ENCODE peak calls at places on chromosome 3, in five cellular contexts. X, J, N, G and D are unnamed samples.

GRCh38 chr3:34260266-34260990 is 462.0 kb downstream of the PDCD6IP start:
- DNase-seq in J (peak), N (no peak), X (no peak), G (peak), D (peak)

GRCh38 chr3:122993573-122993972 is 34.0 kb downstream of the SEMA5B start:
- DNase-seq in N (no peak), X (no peak), G (no peak), J (no peak), D (no peak)

GRCh38 chr3:128794788-128795649 is 69.0 kb downstream of the RAB7A start:
- DNase-seq in X (no peak), N (peak), G (peak), J (peak), D (peak)

GRCh38 chr3:11565072-11565471 is 78.6 kb downstream of the VGLL4 start:
- DNase-seq in G (no peak), X (peak), J (no peak), N (no peak), D (no peak)

GRCh38 chr3:84965141-84965540 is 6.4 kb downstream of the CADM2 start:
- DNase-seq in J (no peak), X (no peak), N (no peak), G (peak), D (peak)

GRCh38 chr3:123027292-123028232 is at the start of gene SEMA5B:
- DNase-seq in X (peak), J (no peak), N (no peak), G (peak), D (no peak)

GRCh38 chr3:187955076-187955952 is 198.6 kb upstream of the LPP start:
- DNase-seq in N (no peak), J (peak), G (no peak), X (peak), D (peak)

GRCh38 chr3:105866656-105867653 is 1.9 kb downstream of the CBLB start:
- DNase-seq in G (no peak), N (no peak), X (no peak), J (peak), D (peak)

GRCh38 chr3:48845170-48845569 is 2.5 kb downstream of the PRKAR2A start:
- DNase-seq in X (no peak), J (no peak), G (no peak), N (no peak), D (peak)

GRCh38 chr3:56205406-56205805 is 262.9 kb downstream of the ERC2 start:
- DNase-seq in G (no peak), N (no peak), J (no peak), X (no peak), D (no peak)

GRCh38 chr3:8869613-8870012 is 93.7 kb downstream of the RAD18 start:
- DNase-seq in X (no peak), G (peak), J (peak), N (no peak), D (peak)

GRCh38 chr3:79369306-79369705 is 398.5 kb downstream of the ROBO1 start:
- DNase-seq in G (no peak), J (peak), N (peak), X (no peak), D (peak)

GRCh38 chr3:71879089-71879488 is 94.1 kb upstream of the PROK2 start:
- DNase-seq in J (no peak), G (no peak), X (no peak), N (no peak), D (no peak)

GRCh38 chr3:190064112-190064511 is 56.6 kb downstream of the P3H2 start:
- DNase-seq in X (no peak), J (peak), G (no peak), N (no peak), D (peak)

GRCh38 chr3:127035672-127036071 is 52.8 kb downstream of the PLXNA1 start:
- DNase-seq in X (peak), N (no peak), G (no peak), J (peak), D (peak)

GRCh38 chr3:54954516-54954915 is 26.7 kb upstream of the LRTM1 start:
- DNase-seq in J (no peak), N (no peak), G (no peak), X (no peak), D (peak)

GRCh38 chr3:184503647-184504046 is 57.9 kb upstream of the EPHB3 start:
- DNase-seq in G (no peak), N (no peak), J (no peak), X (no peak), D (no peak)

GRCh38 chr3:129015388-129016105 is 14.4 kb downstream of the EFCC1 start:
- DNase-seq in J (no peak), N (no peak), X (peak), G (no peak), D (no peak)

GRCh38 chr3:71694358-71694999 is 30.7 kb downstream of the EIF4E3 start:
- DNase-seq in N (no peak), J (peak), X (no peak), G (no peak), D (peak)

GRCh38 chr3:36677331-36678007 is 86.9 kb downstream of the DCLK3 start:
- DNase-seq in J (peak), N (no peak), G (no peak), X (no peak), D (peak)

GRCh38 chr3:110133971-110134370 is 796.6 kb upstream of the DPPA4 start:
- DNase-seq in X (no peak), G (no peak), J (no peak), N (no peak), D (no peak)

GRCh38 chr3:183455064-183455463 is 26.6 kb upstream of the MCF2L2 start:
- DNase-seq in G (no peak), X (no peak), N (no peak), J (peak), D (peak)

DNA sequence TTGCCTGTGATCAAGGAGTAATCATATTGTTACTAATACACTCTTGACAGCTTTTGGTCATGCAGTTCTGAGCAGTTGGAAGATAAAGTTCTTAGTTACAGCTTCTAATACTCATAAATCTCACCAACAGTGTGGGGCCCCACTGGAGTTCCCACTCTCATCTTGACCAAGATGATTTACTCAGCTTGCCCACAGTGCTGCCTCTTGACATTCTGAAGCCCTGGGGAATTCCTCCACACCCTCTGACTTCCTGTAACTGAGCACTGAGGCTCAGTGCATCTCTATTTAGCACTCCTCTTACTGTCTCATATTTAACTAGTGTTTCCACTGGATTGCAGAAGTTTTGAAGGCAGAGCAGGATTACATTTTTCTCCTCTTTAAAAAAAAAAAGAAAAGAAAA is 1.9 kb upstream of the ARL6IP5 start:
- DNase-seq in G (no peak), J (peak), N (no peak), X (no peak), D (peak)
- H3K27ac ChIP-seq in G (no peak), J (peak), N (no peak), X (no peak), D (no peak)

DNA sequence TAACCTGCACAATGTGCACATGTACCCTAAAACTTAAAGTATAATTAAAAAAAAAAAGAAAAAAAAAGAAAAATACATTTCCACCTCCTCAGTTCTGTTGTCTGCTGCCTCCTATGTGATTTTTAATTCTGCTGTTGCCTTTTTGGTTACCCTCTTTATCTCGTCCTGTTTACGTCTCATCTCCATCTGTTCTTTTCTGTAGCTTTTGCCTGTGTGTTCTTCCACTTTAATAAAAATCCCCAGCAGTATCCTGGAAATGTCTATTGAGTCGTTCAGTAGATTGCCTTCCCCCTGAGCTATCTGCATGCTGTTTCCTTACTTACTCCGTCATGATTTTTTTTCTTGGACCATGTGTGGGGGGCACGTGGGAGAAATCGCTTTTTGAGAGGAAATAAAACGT is 302.5 kb downstream of the FEZF2 start:
- DNase-seq in N (no peak), G (no peak), J (no peak), X (no peak), D (no peak)
- H3K9ac ChIP-seq in N (no peak), G (no peak), J (no peak), X (no peak), D (no peak)

GRCh38 chr3:16114381-16114916 is 60.0 kb upstream of the GALNT15 start:
- DNase-seq in X (no peak), N (no peak), G (no peak), J (no peak), D (no peak)

GRCh38 chr3:16113704-16114103 is 60.8 kb upstream of the GALNT15 start:
- DNase-seq in N (no peak), G (no peak), J (peak), X (no peak), D (peak)

GRCh38 chr3:16114930-16115329 is 59.5 kb upstream of the GALNT15 start:
- DNase-seq in J (no peak), X (no peak), G (no peak), N (no peak), D (no peak)

GRCh38 chr3:16109929-16110328 is 64.6 kb upstream of the GALNT15 start:
- DNase-seq in J (no peak), X (no peak), N (no peak), G (no peak), D (no peak)

DNA sequence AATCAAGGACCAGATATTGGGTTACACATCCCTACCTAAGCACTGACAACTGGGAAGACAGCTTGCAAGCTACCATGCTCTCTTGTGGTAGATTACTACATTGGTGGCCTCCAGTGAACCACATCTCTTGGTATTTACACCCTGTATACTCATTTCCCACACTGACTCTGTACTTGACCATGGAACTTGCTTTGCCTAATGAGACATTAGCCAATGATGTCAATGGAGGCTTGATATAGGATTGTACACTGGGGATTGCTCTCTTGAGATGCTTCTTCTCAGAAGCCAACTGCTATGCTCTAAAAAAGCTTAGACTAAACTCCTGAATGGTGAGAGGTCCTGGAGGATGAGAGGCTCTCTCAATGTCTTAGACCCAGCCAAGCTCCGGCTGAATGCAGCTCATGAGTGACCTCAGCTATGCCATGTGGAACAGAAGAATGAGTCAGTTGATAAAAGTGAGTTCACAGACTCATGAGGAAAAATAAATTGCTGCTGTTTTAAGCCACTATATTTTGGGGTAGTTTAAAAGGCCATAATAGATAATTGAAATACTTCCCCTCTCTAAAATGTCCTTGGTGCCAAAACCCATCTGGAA is 61.5 kb upstream of the GALNT15 start:
- DNase-seq in X (no peak), J (peak), G (no peak), N (no peak), D (peak)
- H3K27ac ChIP-seq in X (no peak), J (peak), G (no peak), N (no peak), D (peak)

GRCh38 chr3:73772076-73772475 is 147.3 kb upstream of the PDZRN3 start:
- DNase-seq in G (no peak), X (no peak), N (no peak), J (no peak), D (no peak)
- H3K9ac ChIP-seq in G (no peak), X (no peak), N (no peak), J (no peak), D (no peak)

GRCh38 chr3:133476971-133477375 is 77.1 kb downstream of the BFSP2 start:
- DNase-seq in X (no peak), G (no peak), J (no peak), N (no peak), D (no peak)

GRCh38 chr3:133472889-133473288 is 73.0 kb downstream of the BFSP2 start:
- DNase-seq in G (no peak), X (no peak), J (no peak), N (no peak), D (no peak)

GRCh38 chr3:133477497-133477896 is 77.6 kb downstream of the BFSP2 start:
- DNase-seq in X (no peak), N (no peak), J (no peak), G (no peak), D (no peak)

GRCh38 chr3:133474251-133474801 is 74.5 kb downstream of the BFSP2 start:
- DNase-seq in G (no peak), X (no peak), J (peak), N (no peak), D (peak)

GRCh38 chr3:133475245-133476010 is 75.6 kb downstream of the BFSP2 start:
- DNase-seq in X (no peak), J (no peak), G (no peak), N (no peak), D (no peak)
- H3K27ac ChIP-seq in X (no peak), J (peak), G (peak), N (no peak), D (no peak)

GRCh38 chr3:58473275-58473674 is 18.6 kb upstream of the KCTD6 start:
- DNase-seq in N (no peak), X (no peak), J (no peak), G (no peak), D (no peak)

GRCh38 chr3:58470363-58471024 is 21.4 kb upstream of the KCTD6 start:
- DNase-seq in J (no peak), X (no peak), G (no peak), N (no peak), D (no peak)

GRCh38 chr3:58474348-58474911 is 17.5 kb upstream of the KCTD6 start:
- DNase-seq in J (no peak), X (no peak), G (no peak), N (no peak), D (no peak)

GRCh38 chr3:58469096-58469495 is 22.8 kb upstream of the KCTD6 start:
- DNase-seq in J (no peak), X (no peak), G (no peak), N (no peak), D (no peak)

DNA sequence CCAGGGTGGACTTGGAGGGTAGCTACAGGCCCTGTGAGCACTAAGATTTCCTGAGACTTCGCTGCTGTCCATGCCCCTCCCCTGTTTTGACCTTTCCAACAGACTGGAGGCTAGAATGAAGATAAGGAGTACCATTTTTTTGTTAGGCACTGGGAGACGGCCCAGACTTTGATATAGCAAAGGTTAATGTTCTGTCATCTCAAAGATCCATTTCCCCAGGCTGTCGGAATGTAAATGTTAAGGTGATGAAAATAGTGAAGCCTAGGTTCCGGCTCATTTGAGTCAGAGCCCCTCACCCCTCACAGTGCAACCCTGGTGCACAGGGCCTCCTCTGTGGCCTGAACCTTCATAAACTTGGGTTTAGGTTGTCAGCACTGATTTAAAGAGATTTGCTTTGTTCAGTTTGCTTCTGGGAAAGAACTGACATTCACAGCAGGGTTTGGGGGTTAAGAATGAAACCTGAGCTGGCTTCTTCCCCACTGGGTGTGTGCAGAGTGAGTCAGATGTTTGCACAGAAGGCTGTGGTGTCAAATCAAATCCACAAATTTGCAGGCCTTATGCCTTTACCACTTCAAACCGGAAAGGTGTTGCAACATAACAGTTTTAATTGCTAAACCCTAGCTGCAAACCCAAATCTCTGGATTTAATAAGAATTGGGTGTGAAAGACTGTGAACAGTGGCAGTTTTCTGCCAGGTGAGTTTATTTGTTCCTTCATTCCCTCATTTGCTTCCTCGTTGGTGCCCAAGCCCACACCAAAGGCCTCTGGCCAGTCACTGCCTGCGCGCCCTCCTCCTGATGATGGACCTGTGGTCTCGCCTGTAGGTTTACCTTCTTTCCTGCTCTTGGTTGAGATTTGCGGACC is 20.6 kb upstream of the KCTD6 start:
- DNase-seq in N (peak), G (no peak), J (peak), X (no peak), D (peak)
- H3K9ac ChIP-seq in N (no peak), G (no peak), J (no peak), X (no peak), D (no peak)

GRCh38 chr3:5195605-5196004 is 8.1 kb downstream of the EDEM1 start:
- DNase-seq in N (no peak), G (no peak), X (no peak), J (no peak), D (peak)
- H3K27ac ChIP-seq in N (no peak), G (no peak), X (no peak), J (peak), D (peak)

GRCh38 chr3:151372063-151372820 is 12.3 kb downstream of the P2RY12 start:
- DNase-seq in J (peak), N (no peak), G (no peak), X (no peak), D (peak)

GRCh38 chr3:151382671-151383070 is 1.9 kb downstream of the P2RY12 start:
- DNase-seq in J (no peak), G (no peak), X (no peak), N (no peak), D (no peak)

GRCh38 chr3:151383111-151383510 is 1.4 kb downstream of the P2RY12 start:
- DNase-seq in G (no peak), X (no peak), J (no peak), N (no peak), D (no peak)

GRCh38 chr3:151379083-151379734 is 5.3 kb downstream of the P2RY12 start:
- DNase-seq in N (no peak), J (no peak), G (peak), X (no peak), D (no peak)

DNA sequence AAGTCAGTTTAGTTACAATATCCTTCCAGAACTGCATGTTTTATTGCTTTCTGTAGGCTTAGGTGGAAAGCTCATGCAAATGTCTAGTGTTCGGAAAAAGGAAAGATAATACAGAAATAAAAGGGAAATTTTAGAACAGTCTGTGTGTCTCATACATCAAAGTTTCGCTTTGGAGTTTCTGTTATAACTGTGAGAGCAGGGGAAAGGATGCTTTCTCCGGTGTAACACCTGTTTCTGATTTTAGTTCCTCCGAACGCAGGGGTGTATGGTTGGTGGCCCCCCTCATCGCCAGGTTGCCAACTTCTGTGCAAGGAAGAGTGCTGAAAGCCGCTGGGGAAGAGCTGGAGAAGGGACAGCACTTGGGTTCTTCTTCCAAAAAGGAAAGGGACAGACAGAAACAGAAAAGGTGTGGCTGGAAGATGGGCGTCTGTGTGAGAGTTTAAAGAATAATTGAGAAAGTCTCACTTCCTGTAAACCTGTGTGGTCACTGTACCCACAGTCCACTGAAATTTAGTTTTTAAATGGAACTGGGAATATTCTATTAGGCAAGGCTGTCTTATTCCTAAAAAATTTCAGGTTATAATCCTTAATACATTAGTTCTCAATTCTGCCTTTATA is 6.7 kb downstream of the P2RY12 start:
- DNase-seq in X (no peak), G (no peak), N (no peak), J (no peak), D (no peak)
- H3K9ac ChIP-seq in X (no peak), G (no peak), N (no peak), J (no peak), D (no peak)

GRCh38 chr3:112810561-112810960 is 36.1 kb downstream of the CD200R1L start:
- DNase-seq in N (no peak), X (no peak), J (no peak), G (no peak), D (no peak)

GRCh38 chr3:112811917-112812660 is 34.6 kb downstream of the CD200R1L start:
- DNase-seq in G (no peak), X (no peak), J (no peak), N (no peak), D (no peak)

GRCh38 chr3:112813016-112813415 is 33.6 kb downstream of the CD200R1L start:
- DNase-seq in G (no peak), X (no peak), N (no peak), J (no peak), D (no peak)

GRCh38 chr3:112813723-112814171 is 32.9 kb downstream of the CD200R1L start:
- DNase-seq in X (no peak), N (no peak), J (peak), G (no peak), D (peak)

GRCh38 chr3:112811150-112811884 is 35.3 kb downstream of the CD200R1L start:
- DNase-seq in G (no peak), X (peak), J (peak), N (no peak), D (peak)
- H3K27ac ChIP-seq in G (no peak), X (no peak), J (peak), N (no peak), D (peak)